ENCODE peak calls at places on chromosomes 1 and 21, in four cellular contexts. U is GM12878, E is HepG2, Q is K562. S is an unnamed sample.
A peak's percentile ranks its signal among the peaks of the same experiment; 100 is the strongest.

GRCh38 chr1:38929476-38929875 is 12.2 kb downstream of the RHBDL2 start:
- DNase-seq in U (no peak), E (no peak), Q (no peak), S (no peak)

GRCh38 chr1:31531177-31532000 is 44.9 kb upstream of the TINAGL1 start:
- DNase-seq in U (no peak), E (no peak), Q (no peak), S (no peak)

GRCh38 chr1:210938416-210938925 is 195.5 kb downstream of the KCNH1 start:
- DNase-seq in U (no peak), E (no peak), Q (no peak), S (no peak)

GRCh38 chr1:179825798-179826460 is 51.7 kb downstream of the TOR1AIP2 start:
- DNase-seq in U (no peak), E (no peak), Q (no peak), S (no peak)

GRCh38 chr21:46622226-46622625 is 13.2 kb upstream of the PRMT2 start:
- DNase-seq in U (no peak), E (peak; percentile 94), Q (no peak), S (no peak)

GRCh38 chr1:165228676-165229075 is 127.8 kb downstream of the LMX1A start:
- DNase-seq in U (no peak), E (no peak), Q (peak; percentile 22), S (peak; percentile 41)

GRCh38 chr21:38770660-38771059 is 35.1 kb upstream of the ETS2 start:
- DNase-seq in U (no peak), E (no peak), Q (no peak), S (no peak)

GRCh38 chr1:15422871-15423270 is 13.2 kb downstream of the EFHD2 start:
- DNase-seq in U (no peak), E (no peak), Q (no peak), S (no peak)

GRCh38 chr1:209601809-209602657 is 18.5 kb downstream of the CAMK1G start:
- DNase-seq in U (no peak), E (peak; percentile 3), Q (peak; percentile 41), S (peak; percentile 37)

GRCh38 chr1:164991763-164992162 is 364.8 kb downstream of the LMX1A start:
- DNase-seq in U (no peak), E (no peak), Q (no peak), S (no peak)

GRCh38 chr1:44775930-44776748 is 799 bp downstream of the RPS8 start:
- DNase-seq in U (no peak), E (no peak), Q (peak; percentile 54), S (no peak)

GRCh38 chr1:156144747-156145146 is 8.6 kb upstream of the SEMA4A start:
- DNase-seq in U (no peak), E (no peak), Q (no peak), S (no peak)

GRCh38 chr1:92299477-92300125 is 742 bp downstream of the RPAP2 start:
- DNase-seq in U (no peak), E (no peak), Q (peak; percentile 20), S (no peak)

GRCh38 chr1:156926175-156926574 is 5.7 kb downstream of the LRRC71 start:
- DNase-seq in U (no peak), E (no peak), Q (peak; percentile 76), S (no peak)

GRCh38 chr1:150514260-150514659 is 1.3 kb upstream of the FALEC start:
- DNase-seq in U (no peak), E (no peak), Q (peak; percentile 33), S (no peak)

GRCh38 chr1:17437260-17438175 is 2.0 kb downstream of the RCC2 start:
- DNase-seq in U (no peak), E (no peak), Q (peak; percentile 74), S (peak; percentile 45)

GRCh38 chr1:59549903-59550302 is 253.0 kb downstream of the FGGY start:
- DNase-seq in U (no peak), E (peak; percentile 50), Q (no peak), S (no peak)

GRCh38 chr1:38430949-38431348 is 384.4 kb upstream of the POU3F1 start:
- DNase-seq in U (no peak), E (no peak), Q (no peak), S (no peak)

GRCh38 chr1:154791292-154792278 is 78.5 kb downstream of the KCNN3 start:
- DNase-seq in U (peak; percentile 88), E (no peak), Q (no peak), S (no peak)

GRCh38 chr1:84918706-84919105 is 25.7 kb upstream of the LPAR3 start:
- DNase-seq in U (no peak), E (no peak), Q (no peak), S (no peak)

GRCh38 chr1:48405940-48406339 is 66.1 kb downstream of the SPATA6 start:
- DNase-seq in U (no peak), E (peak; percentile 48), Q (no peak), S (no peak)

GRCh38 chr1:30605441-30605920 is 117.9 kb downstream of the MATN1 start:
- DNase-seq in U (no peak), E (no peak), Q (no peak), S (no peak)

GRCh38 chr1:219567341-219567947 is 45.5 kb downstream of the ZC3H11B start:
- DNase-seq in U (peak; percentile 13), E (peak; percentile 20), Q (peak; percentile 47), S (no peak)

GRCh38 chr1:39481289-39481688 is 10.1 kb upstream of the BMP8A start:
- DNase-seq in U (no peak), E (no peak), Q (no peak), S (no peak)

GRCh38 chr1:223228201-223228600 is 85.2 kb upstream of the TLR5 start:
- DNase-seq in U (no peak), E (no peak), Q (no peak), S (no peak)

GRCh38 chr1:44926311-44926781 is 60.0 kb downstream of the EIF2B3 start:
- DNase-seq in U (no peak), E (no peak), Q (no peak), S (no peak)

GRCh38 chr1:46396429-46397398 is 2.6 kb downstream of the FAAH start:
- DNase-seq in U (no peak), E (no peak), Q (no peak), S (no peak)

GRCh38 chr1:223549740-223550139 is 115.8 kb downstream of the CAPN8 start:
- DNase-seq in U (no peak), E (no peak), Q (peak; percentile 10), S (no peak)

GRCh38 chr1:156524481-156524869 is 23.9 kb upstream of the MEF2D start:
- DNase-seq in U (no peak), E (no peak), Q (peak; percentile 30), S (no peak)

GRCh38 chr1:8006037-8006963 is 19.8 kb downstream of the ERRFI1 start:
- DNase-seq in U (no peak), E (no peak), Q (no peak), S (no peak)

GRCh38 chr1:24133819-24134218 is 9.1 kb downstream of the IL22RA1 start:
- DNase-seq in U (no peak), E (no peak), Q (no peak), S (no peak)

DNA sequence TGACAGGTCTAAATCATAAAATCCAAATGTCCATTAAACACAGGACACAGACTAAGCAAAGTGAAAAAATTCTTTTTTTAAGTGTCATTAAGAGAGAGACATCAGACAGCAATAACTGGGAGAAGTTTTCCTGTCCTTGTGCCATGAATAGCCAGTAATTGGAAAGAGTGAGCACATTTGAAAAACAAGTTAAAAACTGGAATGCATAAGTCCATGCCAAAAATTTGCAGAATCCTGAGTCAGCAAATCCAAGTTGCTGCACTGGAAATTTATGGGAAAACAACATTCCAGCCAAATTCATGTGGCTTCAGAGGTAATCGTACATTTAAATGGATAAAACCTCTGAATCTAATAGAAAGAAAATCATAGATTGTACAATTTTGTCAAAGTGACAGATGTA is 291.4 kb downstream of the LRRC40 start:
- DNase-seq in U (no peak), E (no peak), Q (no peak), S (no peak)
- TF ChIP-seq USF2 in U (no peak), E (no peak), Q (no peak), S (no peak)

GRCh38 chr1:55213885-55214213 is 1.3 kb downstream of the USP24 start:
- DNase-seq in U (no peak), E (no peak), Q (no peak), S (no peak)
- TF ChIP-seq TCF7 in U (no peak), E (no peak), Q (no peak), S (no peak)

GRCh38 chr1:226657788-226658537 is 81.1 kb downstream of the ITPKB start:
- DNase-seq in U (no peak), E (no peak), Q (no peak), S (no peak)

GRCh38 chr1:226654508-226655124 is 84.5 kb downstream of the ITPKB start:
- DNase-seq in U (no peak), E (no peak), Q (no peak), S (no peak)

GRCh38 chr1:226656601-226657277 is 82.3 kb downstream of the ITPKB start:
- DNase-seq in U (no peak), E (no peak), Q (no peak), S (no peak)

GRCh38 chr1:226655251-226656163 is 83.6 kb downstream of the ITPKB start:
- DNase-seq in U (no peak), E (no peak), Q (no peak), S (peak; percentile 52)

DNA sequence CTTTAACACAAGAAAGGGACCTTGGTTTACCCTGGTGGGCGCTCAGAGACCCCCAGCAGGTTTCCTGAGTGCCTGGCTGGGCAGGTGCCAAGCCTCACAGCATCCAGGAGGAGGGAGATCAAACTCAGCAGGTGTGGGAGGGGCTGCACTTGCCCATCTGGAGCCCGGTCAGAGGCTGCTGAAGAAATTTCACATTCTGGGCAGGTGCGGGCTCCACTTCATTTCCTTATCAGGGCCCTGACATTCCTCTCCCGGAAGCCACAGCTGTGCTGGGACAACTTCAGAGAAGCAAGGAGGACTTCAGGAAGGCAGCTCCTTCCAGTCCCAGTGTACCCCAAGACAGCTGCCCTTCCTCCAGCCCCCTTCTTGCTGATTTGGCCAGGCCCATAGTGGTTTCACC is 82.9 kb downstream of the ITPKB start:
- DNase-seq in U (no peak), E (no peak), Q (no peak), S (no peak)
- TF ChIP-seq USF2 in U (no peak), E (no peak), Q (no peak), S (no peak)

GRCh38 chr1:11731719-11732283 is 4.1 kb upstream of the AGTRAP start:
- DNase-seq in U (no peak), E (peak; percentile 13), Q (peak; percentile 61), S (peak; percentile 67)
- TF ChIP-seq TCF7 in U (no peak), E (no peak), Q (no peak), S (no peak)

GRCh38 chr1:109045595-109045994 is 3.7 kb upstream of the WDR47 start:
- DNase-seq in U (no peak), E (no peak), Q (no peak), S (no peak)

GRCh38 chr1:109046671-109047070 is 4.8 kb upstream of the WDR47 start:
- DNase-seq in U (no peak), E (no peak), Q (no peak), S (no peak)

GRCh38 chr1:109041614-109042473 is at the start of gene WDR47:
- DNase-seq in U (peak; percentile 72), E (peak; percentile 84), Q (peak; percentile 99), S (peak; percentile 94)

GRCh38 chr1:109040627-109041613 is 982 bp downstream of the WDR47 start:
- DNase-seq in U (no peak), E (no peak), Q (peak; percentile 39), S (peak; percentile 39)
- TF ChIP-seq USF2 in U (no peak), E (no peak), Q (no peak), S (no peak)

GRCh38 chr1:241357366-241358305 is 631 bp upstream of the RGS7 start:
- DNase-seq in U (no peak), E (no peak), Q (no peak), S (no peak)
- TF ChIP-seq TCF7 in U (no peak), E (no peak), Q (no peak), S (no peak)

S was measured in WTC11.